ENCODE peak calls at places on chromosomes 2 and 18, in four cellular contexts. One of them, this sample, is unnamed. For H3K27me3, the result is how much of the 10 kb centered on the place peaks cover.

GRCh38 chr2:72148975-72149555 is 1.4 kb upstream of the CYP26B1 start:
- DNase-seq in brain microvascular endothelial cell: no peak
- DNase-seq in CD8-positive, alpha-beta memory T cell: no peak
- DNase-seq in endothelial cell of umbilical vein: peak
- DNase-seq in this sample: peak

GRCh38 chr2:43011142-43011491 is 215.3 kb downstream of the ZFP36L2 start:
- DNase-seq in brain microvascular endothelial cell: no peak
- DNase-seq in CD8-positive, alpha-beta memory T cell: no peak
- DNase-seq in endothelial cell of umbilical vein: no peak
- DNase-seq in this sample: no peak

GRCh38 chr2:229810786-229811185 is 96.4 kb upstream of the DNER start:
- DNase-seq in brain microvascular endothelial cell: no peak
- DNase-seq in CD8-positive, alpha-beta memory T cell: no peak
- DNase-seq in endothelial cell of umbilical vein: no peak
- DNase-seq in this sample: no peak

GRCh38 chr2:71608034-71608433 is 154.7 kb downstream of the DYSF start:
- DNase-seq in brain microvascular endothelial cell: no peak
- DNase-seq in CD8-positive, alpha-beta memory T cell: no peak
- DNase-seq in endothelial cell of umbilical vein: no peak
- DNase-seq in this sample: no peak

GRCh38 chr2:96536445-96537065 is at the start of gene ARID5A:
- DNase-seq in brain microvascular endothelial cell: peak
- DNase-seq in CD8-positive, alpha-beta memory T cell: peak
- DNase-seq in endothelial cell of umbilical vein: peak
- DNase-seq in this sample: peak

GRCh38 chr2:12819721-12820120 is 103.0 kb downstream of the TRIB2 start:
- DNase-seq in brain microvascular endothelial cell: peak
- DNase-seq in CD8-positive, alpha-beta memory T cell: no peak
- DNase-seq in endothelial cell of umbilical vein: no peak
- DNase-seq in this sample: no peak

GRCh38 chr18:23194969-23195957 is 60.0 kb downstream of the CABLES1 start:
- DNase-seq in brain microvascular endothelial cell: no peak
- DNase-seq in CD8-positive, alpha-beta memory T cell: no peak
- DNase-seq in endothelial cell of umbilical vein: no peak
- DNase-seq in this sample: no peak

GRCh38 chr2:241852116-241852980 is 6.3 kb downstream of the PDCD1 start:
- DNase-seq in brain microvascular endothelial cell: no peak
- DNase-seq in CD8-positive, alpha-beta memory T cell: no peak
- DNase-seq in endothelial cell of umbilical vein: no peak
- DNase-seq in this sample: no peak

GRCh38 chr2:236070236-236070635 is 98.0 kb downstream of the GBX2 start:
- DNase-seq in brain microvascular endothelial cell: no peak
- DNase-seq in CD8-positive, alpha-beta memory T cell: no peak
- DNase-seq in endothelial cell of umbilical vein: no peak
- DNase-seq in this sample: no peak

DNA sequence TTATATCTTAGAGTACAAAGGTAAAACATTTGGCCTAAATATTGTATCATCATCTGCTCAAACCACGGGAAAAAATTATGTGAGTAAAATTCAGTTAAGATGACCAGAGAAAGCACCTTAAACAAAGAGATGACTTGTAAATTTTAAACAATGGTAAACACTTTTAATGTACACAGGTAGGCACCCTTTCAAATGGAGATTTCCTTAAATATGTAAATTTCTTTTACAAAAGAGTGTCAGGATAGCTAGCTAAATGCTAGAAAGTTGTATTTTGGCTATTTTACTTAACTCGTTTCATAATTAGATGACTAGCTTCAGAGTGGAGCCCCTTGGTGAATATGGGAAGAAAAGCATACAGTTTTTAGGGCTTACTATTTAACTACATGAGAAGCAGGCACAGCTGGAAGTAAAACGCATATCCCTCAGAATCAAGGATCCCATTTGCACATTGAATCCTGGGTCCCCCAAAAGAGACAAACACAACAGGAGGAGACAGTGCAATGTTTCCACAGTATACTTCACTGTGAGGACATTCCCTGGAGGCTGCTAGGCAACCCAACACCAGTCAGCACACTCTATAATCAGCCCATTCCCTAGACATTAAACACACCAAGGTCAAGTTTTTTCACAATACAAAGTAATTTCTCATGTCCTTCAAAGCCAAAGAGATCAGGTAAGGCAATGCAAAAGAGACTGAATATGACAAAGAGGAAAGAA is 1154.4 kb downstream of the DPP10 start:
- DNase-seq in brain microvascular endothelial cell: no peak
- DNase-seq in CD8-positive, alpha-beta memory T cell: no peak
- DNase-seq in endothelial cell of umbilical vein: no peak
- DNase-seq in this sample: no peak
- H3K27ac ChIP-seq in brain microvascular endothelial cell: no peak
- H3K27ac ChIP-seq in CD8-positive, alpha-beta memory T cell: no peak
- H3K27ac ChIP-seq in endothelial cell of umbilical vein: no peak
- H3K27ac ChIP-seq in this sample: no peak

GRCh38 chr2:136106505-136106904 is 11.4 kb downstream of the CXCR4 start:
- DNase-seq in brain microvascular endothelial cell: no peak
- DNase-seq in CD8-positive, alpha-beta memory T cell: no peak
- DNase-seq in endothelial cell of umbilical vein: no peak
- DNase-seq in this sample: no peak
- H3K27me3 ChIP-seq in brain microvascular endothelial cell: under half
- H3K27me3 ChIP-seq in CD8-positive, alpha-beta memory T cell: under half
- H3K27me3 ChIP-seq in endothelial cell of umbilical vein: under half
- H3K27me3 ChIP-seq in this sample: under half

GRCh38 chr2:7861910-7862702 is 819.8 kb upstream of the ID2 start:
- DNase-seq in brain microvascular endothelial cell: no peak
- DNase-seq in CD8-positive, alpha-beta memory T cell: no peak
- DNase-seq in endothelial cell of umbilical vein: no peak
- DNase-seq in this sample: no peak

GRCh38 chr2:7867858-7868257 is 814.0 kb upstream of the ID2 start:
- DNase-seq in brain microvascular endothelial cell: no peak
- DNase-seq in CD8-positive, alpha-beta memory T cell: no peak
- DNase-seq in endothelial cell of umbilical vein: no peak
- DNase-seq in this sample: no peak

GRCh38 chr2:7868836-7869235 is 813.0 kb upstream of the ID2 start:
- DNase-seq in brain microvascular endothelial cell: no peak
- DNase-seq in CD8-positive, alpha-beta memory T cell: no peak
- DNase-seq in endothelial cell of umbilical vein: no peak
- DNase-seq in this sample: no peak

GRCh38 chr2:7866104-7866503 is 815.8 kb upstream of the ID2 start:
- DNase-seq in brain microvascular endothelial cell: no peak
- DNase-seq in CD8-positive, alpha-beta memory T cell: no peak
- DNase-seq in endothelial cell of umbilical vein: no peak
- DNase-seq in this sample: no peak

DNA sequence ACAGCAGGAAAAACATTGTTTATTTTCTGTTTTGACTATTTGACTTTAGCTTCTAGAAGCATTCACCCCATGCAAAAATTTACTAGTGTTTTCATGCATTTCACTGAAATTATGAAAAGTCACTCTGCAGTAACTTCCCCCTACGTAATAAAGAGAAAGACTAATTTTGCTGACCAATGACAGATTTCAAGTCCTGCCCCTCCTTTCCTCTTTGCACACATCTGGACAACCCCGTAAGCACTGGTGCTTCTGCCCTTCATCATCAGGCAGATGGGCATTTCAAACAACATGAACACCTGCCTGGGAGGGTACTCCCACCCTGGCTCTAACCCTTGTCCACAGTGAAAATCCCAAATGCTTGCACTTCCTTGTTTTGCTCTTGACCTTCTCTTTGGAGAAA is 815.0 kb upstream of the ID2 start:
- DNase-seq in brain microvascular endothelial cell: no peak
- DNase-seq in CD8-positive, alpha-beta memory T cell: no peak
- DNase-seq in endothelial cell of umbilical vein: no peak
- DNase-seq in this sample: no peak
- H3K27ac ChIP-seq in brain microvascular endothelial cell: no peak
- H3K27ac ChIP-seq in CD8-positive, alpha-beta memory T cell: no peak
- H3K27ac ChIP-seq in endothelial cell of umbilical vein: no peak
- H3K27ac ChIP-seq in this sample: no peak

DNA sequence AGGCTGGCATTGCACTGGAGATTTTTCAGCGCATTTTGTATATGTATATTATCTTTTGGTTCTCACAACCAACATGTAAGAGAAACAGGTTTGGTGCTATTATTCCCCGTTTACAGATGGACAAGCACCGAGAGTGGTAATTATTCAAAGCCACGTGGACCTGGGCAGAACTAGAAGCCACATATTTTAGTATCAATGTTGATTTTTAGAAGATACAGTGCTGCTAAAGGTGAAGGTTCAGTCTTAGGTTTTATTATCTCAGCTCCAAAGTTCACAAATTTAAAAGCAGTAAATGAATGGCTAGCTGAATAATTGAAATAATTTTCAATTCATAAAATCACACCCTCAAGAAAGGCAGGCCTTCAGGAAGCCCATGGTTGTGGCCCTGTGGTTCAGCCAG is 400.6 kb upstream of the ID2 start:
- DNase-seq in brain microvascular endothelial cell: no peak
- DNase-seq in CD8-positive, alpha-beta memory T cell: no peak
- DNase-seq in endothelial cell of umbilical vein: no peak
- DNase-seq in this sample: no peak
- H3K27me3 ChIP-seq in brain microvascular endothelial cell: under half
- H3K27me3 ChIP-seq in CD8-positive, alpha-beta memory T cell: under half
- H3K27me3 ChIP-seq in endothelial cell of umbilical vein: under half
- H3K27me3 ChIP-seq in this sample: under half

DNA sequence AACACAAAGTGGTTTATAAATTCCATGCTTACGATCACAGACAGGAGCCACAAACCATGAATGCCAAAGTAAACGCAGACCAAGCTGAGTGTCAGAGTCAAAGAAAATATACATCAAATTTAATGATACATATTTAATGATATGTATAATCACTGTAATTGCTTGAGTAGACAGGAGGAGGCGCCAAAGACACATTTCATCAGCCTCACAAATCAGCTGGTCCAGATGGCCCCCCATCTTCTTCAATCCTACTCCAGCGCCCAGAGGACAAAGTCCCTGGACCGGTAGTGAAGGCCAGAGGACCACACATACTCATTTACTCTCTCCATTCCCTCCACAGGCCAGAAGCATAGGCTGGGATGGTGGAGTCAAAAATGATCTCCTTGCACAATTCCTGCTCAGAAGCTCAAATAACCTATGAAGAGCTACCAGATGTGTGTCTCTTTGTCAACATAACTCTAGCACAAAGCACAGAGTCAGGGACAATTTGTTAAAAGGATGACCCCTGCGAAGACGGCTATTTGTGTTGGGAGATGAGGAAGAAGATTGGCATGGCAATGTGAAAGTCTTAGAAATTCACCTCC is 149.3 kb upstream of the PGAP1 start:
- DNase-seq in brain microvascular endothelial cell: peak
- DNase-seq in CD8-positive, alpha-beta memory T cell: no peak
- DNase-seq in endothelial cell of umbilical vein: no peak
- DNase-seq in this sample: no peak
- H3K27ac ChIP-seq in brain microvascular endothelial cell: no peak
- H3K27ac ChIP-seq in CD8-positive, alpha-beta memory T cell: no peak
- H3K27ac ChIP-seq in endothelial cell of umbilical vein: no peak
- H3K27ac ChIP-seq in this sample: no peak

DNA sequence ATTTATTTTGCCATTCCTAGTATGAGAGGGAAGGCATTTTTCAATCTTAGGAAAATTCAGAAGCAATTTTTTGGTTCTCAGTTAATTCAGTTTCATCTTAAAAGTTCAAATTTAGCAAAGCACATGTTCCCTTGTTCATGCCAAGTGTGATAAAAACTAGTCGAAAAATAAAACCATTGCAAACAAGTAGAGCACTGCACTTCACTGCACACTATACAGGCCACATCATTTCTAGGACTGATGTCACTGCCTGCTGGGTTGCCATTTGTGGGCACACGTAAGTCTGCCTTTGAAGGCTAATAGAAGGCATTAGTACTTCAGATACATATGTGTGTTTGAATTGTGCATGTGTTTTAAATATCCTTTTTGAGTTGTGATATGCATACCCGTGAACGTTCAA is 14.3 kb downstream of the TBR1 start:
- DNase-seq in brain microvascular endothelial cell: no peak
- DNase-seq in CD8-positive, alpha-beta memory T cell: no peak
- DNase-seq in endothelial cell of umbilical vein: no peak
- DNase-seq in this sample: no peak
- H3K27me3 ChIP-seq in brain microvascular endothelial cell: half or more
- H3K27me3 ChIP-seq in CD8-positive, alpha-beta memory T cell: under half
- H3K27me3 ChIP-seq in endothelial cell of umbilical vein: half or more
- H3K27me3 ChIP-seq in this sample: under half

GRCh38 chr2:120344991-120345975 is 653 bp upstream of the INHBB start:
- DNase-seq in brain microvascular endothelial cell: no peak
- DNase-seq in CD8-positive, alpha-beta memory T cell: no peak
- DNase-seq in endothelial cell of umbilical vein: peak
- DNase-seq in this sample: no peak
- H3K27ac ChIP-seq in brain microvascular endothelial cell: no peak
- H3K27ac ChIP-seq in CD8-positive, alpha-beta memory T cell: no peak
- H3K27ac ChIP-seq in endothelial cell of umbilical vein: no peak
- H3K27ac ChIP-seq in this sample: peak